ENCODE peak calls at places on chromosomes 2 and 18, in seven cellular contexts. One of them, this sample, is unnamed. For H3K4me1 and H3K9me3, the result is how much of the 10 kb centered on the place peaks cover.

GRCh38 chr2:9428965-9429577 is 5.6 kb downstream of the CPSF3 start:
- DNase-seq in CD8-positive, alpha-beta memory T cell: no peak
- DNase-seq in heart right ventricle: no peak
- DNase-seq in neural progenitor cell: no peak
- DNase-seq in endothelial cell of umbilical vein: no peak
- DNase-seq in GM23248: peak
- DNase-seq in SJSA1: no peak
- DNase-seq in this sample: no peak

GRCh38 chr2:137943035-137943830 is 21.0 kb upstream of the HNMT start:
- DNase-seq in CD8-positive, alpha-beta memory T cell: no peak
- DNase-seq in heart right ventricle: no peak
- DNase-seq in neural progenitor cell: no peak
- DNase-seq in endothelial cell of umbilical vein: no peak
- DNase-seq in GM23248: no peak
- DNase-seq in SJSA1: no peak
- DNase-seq in this sample: no peak

GRCh38 chr18:581106-581505 is 926 bp downstream of the CETN1 start:
- DNase-seq in CD8-positive, alpha-beta memory T cell: no peak
- DNase-seq in heart right ventricle: no peak
- DNase-seq in neural progenitor cell: peak
- DNase-seq in endothelial cell of umbilical vein: no peak
- DNase-seq in GM23248: no peak
- DNase-seq in SJSA1: peak
- DNase-seq in this sample: no peak

GRCh38 chr2:68832161-68832869 is 38.9 kb downstream of the BMP10 start:
- DNase-seq in CD8-positive, alpha-beta memory T cell: peak
- DNase-seq in heart right ventricle: peak
- DNase-seq in neural progenitor cell: no peak
- DNase-seq in endothelial cell of umbilical vein: peak
- DNase-seq in GM23248: peak
- DNase-seq in SJSA1: peak
- DNase-seq in this sample: no peak

GRCh38 chr18:10851824-10852225 is 297.5 kb downstream of the PIEZO2 start:
- DNase-seq in CD8-positive, alpha-beta memory T cell: no peak
- DNase-seq in heart right ventricle: no peak
- DNase-seq in neural progenitor cell: peak
- DNase-seq in endothelial cell of umbilical vein: peak
- DNase-seq in GM23248: peak
- DNase-seq in SJSA1: peak
- DNase-seq in this sample: no peak

GRCh38 chr2:19198376-19198775 is 160.0 kb downstream of the OSR1 start:
- DNase-seq in CD8-positive, alpha-beta memory T cell: no peak
- DNase-seq in heart right ventricle: no peak
- DNase-seq in neural progenitor cell: no peak
- DNase-seq in endothelial cell of umbilical vein: no peak
- DNase-seq in GM23248: no peak
- DNase-seq in SJSA1: no peak
- DNase-seq in this sample: no peak

GRCh38 chr2:239081622-239082021 is 233.7 kb downstream of the TWIST2 start:
- DNase-seq in CD8-positive, alpha-beta memory T cell: no peak
- DNase-seq in heart right ventricle: no peak
- DNase-seq in neural progenitor cell: no peak
- DNase-seq in endothelial cell of umbilical vein: no peak
- DNase-seq in GM23248: no peak
- DNase-seq in SJSA1: no peak
- DNase-seq in this sample: no peak

GRCh38 chr2:37472959-37473358 is 128.5 kb downstream of the QPCT start:
- DNase-seq in CD8-positive, alpha-beta memory T cell: no peak
- DNase-seq in heart right ventricle: no peak
- DNase-seq in neural progenitor cell: no peak
- DNase-seq in endothelial cell of umbilical vein: peak
- DNase-seq in GM23248: peak
- DNase-seq in SJSA1: peak
- DNase-seq in this sample: no peak

GRCh38 chr2:73862987-73863386 is 29.8 kb upstream of the ACTG2 start:
- DNase-seq in CD8-positive, alpha-beta memory T cell: no peak
- DNase-seq in heart right ventricle: no peak
- DNase-seq in neural progenitor cell: no peak
- DNase-seq in endothelial cell of umbilical vein: no peak
- DNase-seq in GM23248: no peak
- DNase-seq in SJSA1: no peak
- DNase-seq in this sample: no peak

GRCh38 chr2:84906108-84906899 is 848 bp downstream of the TMSB10 start:
- DNase-seq in CD8-positive, alpha-beta memory T cell: peak
- DNase-seq in heart right ventricle: peak
- DNase-seq in neural progenitor cell: peak
- DNase-seq in endothelial cell of umbilical vein: peak
- DNase-seq in GM23248: peak
- DNase-seq in SJSA1: peak
- DNase-seq in this sample: peak

GRCh38 chr18:9434240-9434701 is 41.0 kb upstream of the RALBP1 start:
- DNase-seq in CD8-positive, alpha-beta memory T cell: no peak
- DNase-seq in heart right ventricle: no peak
- DNase-seq in neural progenitor cell: peak
- DNase-seq in endothelial cell of umbilical vein: no peak
- DNase-seq in GM23248: no peak
- DNase-seq in SJSA1: no peak
- DNase-seq in this sample: no peak

GRCh38 chr18:69840445-69840844 is 107.2 kb downstream of the CD226 start:
- DNase-seq in CD8-positive, alpha-beta memory T cell: no peak
- DNase-seq in heart right ventricle: no peak
- DNase-seq in neural progenitor cell: no peak
- DNase-seq in endothelial cell of umbilical vein: no peak
- DNase-seq in GM23248: peak
- DNase-seq in SJSA1: no peak
- DNase-seq in this sample: no peak

GRCh38 chr2:98390571-98391476 is 44.6 kb downstream of the CNGA3 start:
- DNase-seq in CD8-positive, alpha-beta memory T cell: no peak
- DNase-seq in heart right ventricle: no peak
- DNase-seq in neural progenitor cell: no peak
- DNase-seq in endothelial cell of umbilical vein: no peak
- DNase-seq in GM23248: no peak
- DNase-seq in SJSA1: no peak
- DNase-seq in this sample: no peak

GRCh38 chr2:238003234-238004032 is 36.6 kb downstream of the UBE2F start:
- DNase-seq in CD8-positive, alpha-beta memory T cell: no peak
- DNase-seq in heart right ventricle: no peak
- DNase-seq in neural progenitor cell: no peak
- DNase-seq in endothelial cell of umbilical vein: no peak
- DNase-seq in GM23248: no peak
- DNase-seq in SJSA1: no peak
- DNase-seq in this sample: peak

GRCh38 chr2:174535757-174536703 is 49.2 kb upstream of the GPR155 start:
- DNase-seq in CD8-positive, alpha-beta memory T cell: no peak
- DNase-seq in heart right ventricle: no peak
- DNase-seq in neural progenitor cell: no peak
- DNase-seq in endothelial cell of umbilical vein: no peak
- DNase-seq in GM23248: no peak
- DNase-seq in SJSA1: no peak
- DNase-seq in this sample: no peak

GRCh38 chr2:66434679-66435548 is at the start of gene MEIS1:
- DNase-seq in CD8-positive, alpha-beta memory T cell: no peak
- DNase-seq in heart right ventricle: peak
- DNase-seq in neural progenitor cell: peak
- DNase-seq in endothelial cell of umbilical vein: peak
- DNase-seq in GM23248: peak
- DNase-seq in SJSA1: peak
- DNase-seq in this sample: no peak

GRCh38 chr2:177353084-177353483 is 39.5 kb upstream of the AGPS start:
- DNase-seq in CD8-positive, alpha-beta memory T cell: no peak
- DNase-seq in heart right ventricle: peak
- DNase-seq in neural progenitor cell: no peak
- DNase-seq in endothelial cell of umbilical vein: no peak
- DNase-seq in GM23248: peak
- DNase-seq in SJSA1: no peak
- DNase-seq in this sample: no peak

GRCh38 chr2:11807156-11808015 is 61.0 kb downstream of the LPIN1 start:
- DNase-seq in CD8-positive, alpha-beta memory T cell: no peak
- DNase-seq in heart right ventricle: no peak
- DNase-seq in neural progenitor cell: no peak
- DNase-seq in endothelial cell of umbilical vein: no peak
- DNase-seq in GM23248: no peak
- DNase-seq in SJSA1: no peak
- DNase-seq in this sample: no peak

GRCh38 chr2:203543898-203544328 is 8.8 kb upstream of the RAPH1 start:
- DNase-seq in CD8-positive, alpha-beta memory T cell: no peak
- DNase-seq in heart right ventricle: no peak
- DNase-seq in neural progenitor cell: no peak
- DNase-seq in endothelial cell of umbilical vein: no peak
- DNase-seq in GM23248: no peak
- DNase-seq in SJSA1: no peak
- DNase-seq in this sample: no peak

GRCh38 chr18:58231930-58232329 is 187.9 kb downstream of the NEDD4L start:
- DNase-seq in CD8-positive, alpha-beta memory T cell: no peak
- DNase-seq in heart right ventricle: no peak
- DNase-seq in neural progenitor cell: no peak
- DNase-seq in endothelial cell of umbilical vein: peak
- DNase-seq in GM23248: peak
- DNase-seq in SJSA1: no peak
- DNase-seq in this sample: no peak

GRCh38 chr2:108971661-108972566 is 17.1 kb downstream of the EDAR start:
- DNase-seq in CD8-positive, alpha-beta memory T cell: no peak
- DNase-seq in heart right ventricle: no peak
- DNase-seq in neural progenitor cell: no peak
- DNase-seq in endothelial cell of umbilical vein: no peak
- DNase-seq in GM23248: peak
- DNase-seq in SJSA1: no peak
- DNase-seq in this sample: no peak

GRCh38 chr18:69958422-69958821 is 10.7 kb upstream of the CD226 start:
- DNase-seq in CD8-positive, alpha-beta memory T cell: no peak
- DNase-seq in heart right ventricle: no peak
- DNase-seq in neural progenitor cell: no peak
- DNase-seq in endothelial cell of umbilical vein: no peak
- DNase-seq in GM23248: no peak
- DNase-seq in SJSA1: no peak
- DNase-seq in this sample: no peak

GRCh38 chr2:182542501-182543258 is 115.8 kb upstream of the PDE1A start:
- DNase-seq in CD8-positive, alpha-beta memory T cell: no peak
- DNase-seq in heart right ventricle: no peak
- DNase-seq in neural progenitor cell: no peak
- DNase-seq in endothelial cell of umbilical vein: peak
- DNase-seq in GM23248: peak
- DNase-seq in SJSA1: no peak
- DNase-seq in this sample: no peak

GRCh38 chr2:52939250-52939649 is 828.4 kb upstream of the CHAC2 start:
- DNase-seq in CD8-positive, alpha-beta memory T cell: no peak
- DNase-seq in heart right ventricle: no peak
- DNase-seq in neural progenitor cell: no peak
- DNase-seq in endothelial cell of umbilical vein: no peak
- DNase-seq in GM23248: no peak
- DNase-seq in SJSA1: no peak
- DNase-seq in this sample: no peak

GRCh38 chr2:43832457-43832856 is 6.2 kb downstream of the ABCG5 start:
- DNase-seq in CD8-positive, alpha-beta memory T cell: no peak
- DNase-seq in heart right ventricle: no peak
- DNase-seq in neural progenitor cell: no peak
- DNase-seq in endothelial cell of umbilical vein: no peak
- DNase-seq in GM23248: peak
- DNase-seq in SJSA1: no peak
- DNase-seq in this sample: no peak

GRCh38 chr2:39851691-39852110 is 72.6 kb upstream of the THUMPD2 start:
- DNase-seq in CD8-positive, alpha-beta memory T cell: no peak
- DNase-seq in heart right ventricle: peak
- DNase-seq in neural progenitor cell: peak
- DNase-seq in endothelial cell of umbilical vein: no peak
- DNase-seq in GM23248: peak
- DNase-seq in SJSA1: peak
- DNase-seq in this sample: no peak

GRCh38 chr2:29113027-29113686 is 2.1 kb upstream of the CLIP4 start:
- DNase-seq in CD8-positive, alpha-beta memory T cell: no peak
- DNase-seq in heart right ventricle: no peak
- DNase-seq in neural progenitor cell: no peak
- DNase-seq in endothelial cell of umbilical vein: no peak
- DNase-seq in GM23248: peak
- DNase-seq in SJSA1: peak
- DNase-seq in this sample: no peak

GRCh38 chr2:218782529-218782845 is 540 bp downstream of the CYP27A1 start:
- DNase-seq in CD8-positive, alpha-beta memory T cell: no peak
- DNase-seq in heart right ventricle: no peak
- DNase-seq in neural progenitor cell: no peak
- DNase-seq in endothelial cell of umbilical vein: no peak
- DNase-seq in GM23248: no peak
- DNase-seq in SJSA1: no peak
- DNase-seq in this sample: no peak

GRCh38 chr18:60069145-60069544 is 169.3 kb downstream of the PMAIP1 start:
- DNase-seq in CD8-positive, alpha-beta memory T cell: no peak
- DNase-seq in heart right ventricle: no peak
- DNase-seq in neural progenitor cell: no peak
- DNase-seq in endothelial cell of umbilical vein: no peak
- DNase-seq in GM23248: no peak
- DNase-seq in SJSA1: no peak
- DNase-seq in this sample: no peak

GRCh38 chr18:48929951-48930713 is 20.6 kb downstream of the SMAD7 start:
- DNase-seq in CD8-positive, alpha-beta memory T cell: no peak
- DNase-seq in heart right ventricle: no peak
- DNase-seq in neural progenitor cell: peak
- DNase-seq in endothelial cell of umbilical vein: peak
- DNase-seq in GM23248: peak
- DNase-seq in SJSA1: peak
- DNase-seq in this sample: no peak
- H3K4me1 ChIP-seq in CD8-positive, alpha-beta memory T cell: half or more
- H3K4me1 ChIP-seq in heart right ventricle: half or more
- H3K4me1 ChIP-seq in neural progenitor cell: under half
- H3K4me1 ChIP-seq in endothelial cell of umbilical vein: half or more
- H3K4me1 ChIP-seq in GM23248: half or more
- H3K4me1 ChIP-seq in SJSA1: half or more
- H3K4me1 ChIP-seq in this sample: half or more

GRCh38 chr18:67600181-67600631 is 83.7 kb upstream of the DSEL start:
- DNase-seq in CD8-positive, alpha-beta memory T cell: no peak
- DNase-seq in heart right ventricle: no peak
- DNase-seq in neural progenitor cell: no peak
- DNase-seq in endothelial cell of umbilical vein: no peak
- DNase-seq in GM23248: peak
- DNase-seq in SJSA1: peak
- DNase-seq in this sample: no peak
- H3K4me3 ChIP-seq in CD8-positive, alpha-beta memory T cell: no peak
- H3K4me3 ChIP-seq in heart right ventricle: no peak
- H3K4me3 ChIP-seq in neural progenitor cell: no peak
- H3K4me3 ChIP-seq in endothelial cell of umbilical vein: no peak
- H3K4me3 ChIP-seq in GM23248: peak
- H3K4me3 ChIP-seq in SJSA1: no peak
- H3K4me3 ChIP-seq in this sample: no peak

DNA sequence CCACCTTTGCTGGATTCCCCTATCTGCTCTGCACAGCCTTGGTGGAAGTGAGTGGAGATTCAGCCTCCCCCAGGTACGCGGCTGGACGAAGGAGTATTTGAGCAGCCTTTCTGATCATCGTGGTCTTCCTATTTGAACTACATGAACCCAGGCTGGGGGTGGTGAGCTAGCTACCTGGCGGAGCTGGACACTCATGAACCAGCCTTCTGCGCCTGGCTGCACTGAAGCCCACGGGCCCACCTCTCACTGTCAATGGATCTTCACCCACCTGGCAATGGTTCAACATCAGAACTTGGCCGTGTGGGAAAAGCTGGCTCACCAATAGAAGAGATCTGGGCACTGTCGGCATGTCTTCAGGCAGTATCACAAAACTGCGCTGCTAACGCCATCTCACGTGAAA is 35.4 kb downstream of the ANKMY1 start:
- DNase-seq in CD8-positive, alpha-beta memory T cell: no peak
- DNase-seq in heart right ventricle: no peak
- DNase-seq in neural progenitor cell: no peak
- DNase-seq in endothelial cell of umbilical vein: no peak
- DNase-seq in GM23248: no peak
- DNase-seq in SJSA1: no peak
- DNase-seq in this sample: no peak
- H3K9me3 ChIP-seq in CD8-positive, alpha-beta memory T cell: under half
- H3K9me3 ChIP-seq in heart right ventricle: under half
- H3K9me3 ChIP-seq in neural progenitor cell: under half
- H3K9me3 ChIP-seq in endothelial cell of umbilical vein: under half
- H3K9me3 ChIP-seq in GM23248: under half
- H3K9me3 ChIP-seq in SJSA1: under half
- H3K9me3 ChIP-seq in this sample: under half

GRCh38 chr18:62360806-62361205 is 35.7 kb downstream of the TNFRSF11A start:
- DNase-seq in CD8-positive, alpha-beta memory T cell: no peak
- DNase-seq in heart right ventricle: no peak
- DNase-seq in neural progenitor cell: no peak
- DNase-seq in endothelial cell of umbilical vein: peak
- DNase-seq in GM23248: no peak
- DNase-seq in SJSA1: no peak
- DNase-seq in this sample: no peak
- H3K4me1 ChIP-seq in CD8-positive, alpha-beta memory T cell: under half
- H3K4me1 ChIP-seq in heart right ventricle: under half
- H3K4me1 ChIP-seq in neural progenitor cell: under half
- H3K4me1 ChIP-seq in endothelial cell of umbilical vein: under half
- H3K4me1 ChIP-seq in GM23248: under half
- H3K4me1 ChIP-seq in SJSA1: under half
- H3K4me1 ChIP-seq in this sample: under half

This sample was measured in CD4-positive, CD25-positive, alpha-beta regulatory T cell.